ENCODE peak calls at places on chromosomes 1 and 21, in eight cellular contexts. I, A, U, Q, N, T, H and M are unnamed samples.

GRCh38 chr1:29498126-29499100 is 262.1 kb downstream of the PTPRU start:
- DNase-seq in U (no peak), I (no peak), A (no peak), N (no peak), T (no peak), Q (no peak), H (no peak), M (peak; percentile 21)

GRCh38 chr1:64343105-64343960 is 126.6 kb upstream of the CACHD1 start:
- DNase-seq in A (no peak), U (peak; percentile 16), N (no peak), H (no peak), I (no peak), Q (peak; percentile 92), T (no peak), M (peak; percentile 97)

GRCh38 chr1:20358761-20359263 is 68.1 kb downstream of the VWA5B1 start:
- DNase-seq in I (no peak), T (no peak), U (no peak), H (no peak), Q (peak; percentile 32), A (peak; percentile 81), N (no peak), M (no peak)

GRCh38 chr1:21220815-21221214 is 44.1 kb upstream of the EIF4G3 start:
- DNase-seq in U (no peak), H (no peak), A (peak; percentile 94), N (no peak), Q (no peak), I (no peak), T (no peak), M (no peak)

GRCh38 chr1:201420608-201421002 is 925 bp downstream of the TNNI1 start:
- DNase-seq in T (no peak), H (no peak), N (no peak), I (no peak), U (no peak), Q (no peak), A (no peak), M (no peak)

GRCh38 chr21:32515869-32516268 is 69.5 kb downstream of the TCP10L start:
- DNase-seq in A (no peak), U (peak; percentile 11), I (no peak), Q (no peak), N (no peak), T (no peak), H (no peak), M (no peak)

GRCh38 chr1:20108724-20109123 is 10.6 kb downstream of the PLA2G2D start:
- DNase-seq in A (no peak), T (no peak), U (no peak), N (no peak), H (peak; percentile 68), Q (no peak), I (no peak), M (no peak)

GRCh38 chr1:176976236-176976635 is 188.3 kb downstream of the ASTN1 start:
- DNase-seq in N (no peak), T (no peak), A (no peak), U (no peak), Q (no peak), I (no peak), H (no peak), M (no peak)

GRCh38 chr1:25645641-25646400 is 29.2 kb downstream of the MAN1C1 start:
- DNase-seq in Q (no peak), H (no peak), I (no peak), N (no peak), T (no peak), U (no peak), A (peak; percentile 92), M (no peak)